ENCODE peak calls at places on chromosomes 6 and 20, in eight cellular contexts. L, K, I, C, B, Z, V and T are unnamed samples.

GRCh38 chr6:97915537-97915936 is 632.5 kb upstream of the MMS22L start:
- DNase-seq in L (no peak), K (no peak), I (no peak), C (no peak), B (no peak), Z (no peak), V (no peak), T (no peak)

GRCh38 chr6:40932366-40932765 is 106.7 kb downstream of the UNC5CL start:
- DNase-seq in L (no peak), K (no peak), I (no peak), C (no peak), B (no peak), Z (no peak), V (no peak), T (no peak)

GRCh38 chr20:25376886-25377285 is 13.7 kb downstream of the ABHD12 start:
- DNase-seq in L (no peak), K (no peak), I (no peak), C (no peak), B (no peak), Z (no peak), V (no peak), T (no peak)

GRCh38 chr20:2332711-2333110 is 36.9 kb downstream of the TGM3 start:
- DNase-seq in L (peak), K (no peak), I (no peak), C (peak), B (no peak), Z (no peak), V (no peak), T (no peak)

GRCh38 chr6:82205793-82206425 is 41.6 kb downstream of the IBTK start:
- DNase-seq in L (no peak), K (no peak), I (no peak), C (no peak), B (peak), Z (peak), V (no peak), T (no peak)

GRCh38 chr6:22943331-22943730 is 374.0 kb downstream of the HDGFL1 start:
- DNase-seq in L (no peak), K (no peak), I (no peak), C (no peak), B (no peak), Z (no peak), V (no peak), T (no peak)

GRCh38 chr20:62461157-62461556 is 14.6 kb downstream of the GATA5 start:
- DNase-seq in L (no peak), K (no peak), I (no peak), C (no peak), B (no peak), Z (no peak), V (no peak), T (no peak)

GRCh38 chr6:19837511-19838441 is 606 bp downstream of the ID4 start:
- DNase-seq in L (peak), K (peak), I (peak), C (peak), B (peak), Z (peak), V (no peak), T (no peak)

GRCh38 chr6:1825277-1825676 is 215.6 kb downstream of the FOXC1 start:
- DNase-seq in L (no peak), K (no peak), I (no peak), C (no peak), B (no peak), Z (no peak), V (no peak), T (no peak)

GRCh38 chr6:36724514-36725385 is 27.1 kb downstream of the RAB44 start:
- DNase-seq in L (no peak), K (peak), I (peak), C (peak), B (peak), Z (peak), V (peak), T (no peak)

GRCh38 chr6:114096553-114097172 is 125.7 kb upstream of the HDAC2 start:
- DNase-seq in L (no peak), K (no peak), I (peak), C (no peak), B (peak), Z (peak), V (no peak), T (no peak)

GRCh38 chr6:129050086-129050485 is 167.1 kb downstream of the LAMA2 start:
- DNase-seq in L (no peak), K (no peak), I (no peak), C (no peak), B (no peak), Z (no peak), V (no peak), T (no peak)

GRCh38 chr6:18488526-18489270 is 101.5 kb downstream of the RNF144B start:
- DNase-seq in L (no peak), K (no peak), I (no peak), C (no peak), B (no peak), Z (no peak), V (no peak), T (no peak)

GRCh38 chr20:23584434-23585199 is 16.3 kb upstream of the CST9L start:
- DNase-seq in L (no peak), K (no peak), I (no peak), C (peak), B (no peak), Z (no peak), V (no peak), T (no peak)

GRCh38 chr20:24735263-24735662 is 213.8 kb upstream of the CST7 start:
- DNase-seq in L (peak), K (no peak), I (no peak), C (no peak), B (no peak), Z (peak), V (no peak), T (no peak)

GRCh38 chr6:156406099-156406498 is 371.1 kb upstream of the ARID1B start:
- DNase-seq in L (no peak), K (no peak), I (no peak), C (no peak), B (peak), Z (no peak), V (no peak), T (no peak)

GRCh38 chr6:39765508-39766065 is 26.6 kb upstream of the DAAM2 start:
- DNase-seq in L (no peak), K (no peak), I (no peak), C (no peak), B (no peak), Z (no peak), V (no peak), T (no peak)

GRCh38 chr6:41846666-41847237 is 48.4 kb downstream of the USP49 start:
- DNase-seq in L (no peak), K (no peak), I (peak), C (peak), B (peak), Z (peak), V (peak), T (no peak)

GRCh38 chr6:14791525-14791924 is 454.3 kb upstream of the JARID2 start:
- DNase-seq in L (no peak), K (no peak), I (no peak), C (no peak), B (no peak), Z (peak), V (no peak), T (no peak)

GRCh38 chr20:513429-513828 is 30.2 kb downstream of the CSNK2A1 start:
- DNase-seq in L (no peak), K (no peak), I (no peak), C (no peak), B (no peak), Z (no peak), V (no peak), T (no peak)

GRCh38 chr6:88144637-88145297 is 21.4 kb downstream of the CNR1 start:
- DNase-seq in L (no peak), K (no peak), I (no peak), C (no peak), B (no peak), Z (no peak), V (no peak), T (no peak)

GRCh38 chr6:52284131-52284459 is 447 bp downstream of the MCM3 start:
- DNase-seq in L (no peak), K (peak), I (peak), C (peak), B (peak), Z (no peak), V (no peak), T (no peak)

GRCh38 chr20:48682529-48683385 is 145.0 kb downstream of the PREX1 start:
- DNase-seq in L (peak), K (peak), I (peak), C (peak), B (peak), Z (peak), V (no peak), T (no peak)

GRCh38 chr20:3068986-3069900 is 2.2 kb upstream of the OXT start:
- DNase-seq in L (no peak), K (no peak), I (no peak), C (peak), B (peak), Z (no peak), V (peak), T (no peak)

GRCh38 chr20:642398-643174 is 10.4 kb downstream of the SRXN1 start:
- DNase-seq in L (no peak), K (no peak), I (peak), C (peak), B (peak), Z (no peak), V (no peak), T (no peak)

GRCh38 chr6:79431469-79431868 is 105.8 kb downstream of the LCA5 start:
- DNase-seq in L (no peak), K (no peak), I (peak), C (peak), B (peak), Z (no peak), V (no peak), T (no peak)
- TF ChIP-seq CTCF in L (peak), K (no peak), I (no peak), C (peak), B (peak), Z (peak), V (no peak), T (no peak)

GRCh38 chr20:22437354-22437753 is 147.0 kb downstream of the FOXA2 start:
- DNase-seq in L (no peak), K (no peak), I (no peak), C (no peak), B (no peak), Z (no peak), V (no peak), T (no peak)

GRCh38 chr20:22438346-22438745 is 146.0 kb downstream of the FOXA2 start:
- DNase-seq in L (no peak), K (no peak), I (no peak), C (no peak), B (peak), Z (no peak), V (no peak), T (no peak)

GRCh38 chr20:22442318-22442717 is 142.1 kb downstream of the FOXA2 start:
- DNase-seq in L (no peak), K (no peak), I (no peak), C (no peak), B (no peak), Z (no peak), V (no peak), T (no peak)

GRCh38 chr20:22438926-22439325 is 145.4 kb downstream of the FOXA2 start:
- DNase-seq in L (no peak), K (no peak), I (no peak), C (no peak), B (peak), Z (no peak), V (no peak), T (no peak)
- TF ChIP-seq CTCF in L (peak), K (no peak), I (no peak), C (peak), B (peak), Z (peak), V (no peak), T (no peak)

GRCh38 chr6:146542881-146543210 is 787 bp upstream of the RAB32 start:
- DNase-seq in L (no peak), K (no peak), I (no peak), C (no peak), B (no peak), Z (no peak), V (no peak), T (no peak)

GRCh38 chr6:146545608-146546007 is 2.0 kb downstream of the RAB32 start:
- DNase-seq in L (no peak), K (no peak), I (no peak), C (no peak), B (no peak), Z (peak), V (no peak), T (no peak)

GRCh38 chr6:146544783-146545182 is 1.1 kb downstream of the RAB32 start:
- DNase-seq in L (no peak), K (no peak), I (no peak), C (no peak), B (no peak), Z (no peak), V (no peak), T (no peak)

GRCh38 chr6:146543940-146544661 is 468 bp downstream of the RAB32 start:
- DNase-seq in L (no peak), K (peak), I (peak), C (peak), B (peak), Z (peak), V (no peak), T (no peak)

GRCh38 chr6:146543211-146543939 is at the start of gene RAB32:
- DNase-seq in L (peak), K (peak), I (peak), C (peak), B (peak), Z (peak), V (no peak), T (no peak)
- TF ChIP-seq CTCF in L (peak), K (peak), I (peak), C (peak), B (peak), Z (peak), V (no peak), T (no peak)

GRCh38 chr20:59988141-59988540 is 29.9 kb downstream of the CDH26 start:
- DNase-seq in L (no peak), K (peak), I (no peak), C (no peak), B (no peak), Z (no peak), V (no peak), T (no peak)

GRCh38 chr20:59993736-59994484 is 35.7 kb downstream of the CDH26 start:
- DNase-seq in L (no peak), K (no peak), I (no peak), C (peak), B (peak), Z (no peak), V (no peak), T (no peak)

GRCh38 chr20:59994697-59995122 is 36.5 kb downstream of the CDH26 start:
- DNase-seq in L (peak), K (peak), I (peak), C (peak), B (peak), Z (no peak), V (no peak), T (no peak)

GRCh38 chr20:59996112-59996511 is 37.9 kb downstream of the CDH26 start:
- DNase-seq in L (no peak), K (no peak), I (no peak), C (no peak), B (no peak), Z (no peak), V (no peak), T (no peak)

GRCh38 chr20:59992531-59992930 is 34.3 kb downstream of the CDH26 start:
- DNase-seq in L (no peak), K (no peak), I (no peak), C (no peak), B (no peak), Z (no peak), V (no peak), T (no peak)
- TF ChIP-seq CTCF in L (no peak), K (no peak), I (no peak), C (no peak), B (no peak), Z (no peak), V (no peak), T (no peak)

GRCh38 chr20:47253860-47254259 is 102.6 kb downstream of the ZMYND8 start:
- DNase-seq in L (no peak), K (no peak), I (no peak), C (no peak), B (no peak), Z (peak), V (no peak), T (no peak)

GRCh38 chr20:47250360-47250759 is 106.1 kb downstream of the ZMYND8 start:
- DNase-seq in L (no peak), K (no peak), I (no peak), C (no peak), B (no peak), Z (no peak), V (no peak), T (no peak)

GRCh38 chr20:47249913-47250312 is 106.6 kb downstream of the ZMYND8 start:
- DNase-seq in L (no peak), K (no peak), I (no peak), C (no peak), B (no peak), Z (no peak), V (no peak), T (no peak)

GRCh38 chr20:47251154-47252020 is 105.1 kb downstream of the ZMYND8 start:
- DNase-seq in L (no peak), K (no peak), I (no peak), C (no peak), B (no peak), Z (no peak), V (no peak), T (no peak)

GRCh38 chr20:47252879-47253307 is 103.6 kb downstream of the ZMYND8 start:
- DNase-seq in L (no peak), K (no peak), I (no peak), C (no peak), B (no peak), Z (peak), V (no peak), T (no peak)
- TF ChIP-seq CTCF in L (no peak), K (no peak), I (no peak), C (no peak), B (no peak), Z (no peak), V (no peak), T (no peak)

GRCh38 chr6:57193177-57193576 is 21.1 kb downstream of the BAG2 start:
- DNase-seq in L (no peak), K (no peak), I (no peak), C (no peak), B (no peak), Z (peak), V (no peak), T (no peak)

GRCh38 chr6:57195457-57195856 is 23.3 kb downstream of the BAG2 start:
- DNase-seq in L (no peak), K (no peak), I (no peak), C (no peak), B (no peak), Z (no peak), V (no peak), T (no peak)

GRCh38 chr6:57190140-57190539 is 18.0 kb downstream of the BAG2 start:
- DNase-seq in L (no peak), K (no peak), I (no peak), C (no peak), B (no peak), Z (peak), V (no peak), T (no peak)
- TF ChIP-seq CTCF in L (peak), K (peak), I (no peak), C (no peak), B (peak), Z (peak), V (peak), T (no peak)

GRCh38 chr6:155248021-155249001 is 15.5 kb upstream of the CLDN20 start:
- DNase-seq in L (peak), K (peak), I (peak), C (peak), B (peak), Z (peak), V (no peak), T (no peak)
- TF ChIP-seq CTCF in L (peak), K (peak), I (peak), C (peak), B (peak), Z (peak), V (no peak), T (no peak)

DNA sequence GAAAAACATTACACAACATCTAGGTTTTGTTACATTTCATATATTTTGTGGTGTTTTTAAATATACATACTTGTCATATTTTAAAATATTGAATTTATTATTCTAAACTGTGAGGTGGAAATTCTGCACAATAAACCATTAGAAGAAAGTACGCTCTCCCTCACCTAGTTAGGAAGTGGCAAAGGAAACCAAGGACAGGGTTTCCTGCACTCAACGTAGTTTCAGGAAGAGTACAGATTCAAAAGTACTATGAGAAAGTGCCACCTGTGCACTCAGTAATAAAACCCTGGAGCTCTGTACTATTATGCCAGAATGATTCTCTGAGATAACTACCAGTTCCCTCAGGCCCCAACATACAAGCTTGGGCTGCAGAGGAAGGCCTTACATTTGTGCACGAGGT is 54.6 kb upstream of the MRAP2 start:
- DNase-seq in L (no peak), K (no peak), I (no peak), C (no peak), B (no peak), Z (no peak), V (no peak), T (no peak)
- TF ChIP-seq CTCF in L (no peak), K (no peak), I (no peak), C (no peak), B (no peak), Z (no peak), V (no peak), T (no peak)

GRCh38 chr6:34412054-34412453 is 13.8 kb downstream of the RPS10 start:
- DNase-seq in L (no peak), K (no peak), I (no peak), C (no peak), B (no peak), Z (no peak), V (no peak), T (no peak)

GRCh38 chr6:34418367-34418766 is 7.5 kb downstream of the RPS10 start:
- DNase-seq in L (no peak), K (no peak), I (no peak), C (no peak), B (no peak), Z (no peak), V (no peak), T (no peak)

GRCh38 chr6:34412643-34413214 is 13.1 kb downstream of the RPS10 start:
- DNase-seq in L (no peak), K (no peak), I (no peak), C (no peak), B (no peak), Z (no peak), V (no peak), T (no peak)

GRCh38 chr6:34416877-34417371 is 8.9 kb downstream of the RPS10 start:
- DNase-seq in L (no peak), K (no peak), I (no peak), C (no peak), B (no peak), Z (no peak), V (no peak), T (no peak)

GRCh38 chr6:34414999-34415858 is 10.6 kb downstream of the RPS10 start:
- DNase-seq in L (no peak), K (no peak), I (no peak), C (no peak), B (no peak), Z (peak), V (no peak), T (no peak)
- TF ChIP-seq CTCF in L (peak), K (peak), I (peak), C (peak), B (peak), Z (peak), V (peak), T (no peak)

DNA sequence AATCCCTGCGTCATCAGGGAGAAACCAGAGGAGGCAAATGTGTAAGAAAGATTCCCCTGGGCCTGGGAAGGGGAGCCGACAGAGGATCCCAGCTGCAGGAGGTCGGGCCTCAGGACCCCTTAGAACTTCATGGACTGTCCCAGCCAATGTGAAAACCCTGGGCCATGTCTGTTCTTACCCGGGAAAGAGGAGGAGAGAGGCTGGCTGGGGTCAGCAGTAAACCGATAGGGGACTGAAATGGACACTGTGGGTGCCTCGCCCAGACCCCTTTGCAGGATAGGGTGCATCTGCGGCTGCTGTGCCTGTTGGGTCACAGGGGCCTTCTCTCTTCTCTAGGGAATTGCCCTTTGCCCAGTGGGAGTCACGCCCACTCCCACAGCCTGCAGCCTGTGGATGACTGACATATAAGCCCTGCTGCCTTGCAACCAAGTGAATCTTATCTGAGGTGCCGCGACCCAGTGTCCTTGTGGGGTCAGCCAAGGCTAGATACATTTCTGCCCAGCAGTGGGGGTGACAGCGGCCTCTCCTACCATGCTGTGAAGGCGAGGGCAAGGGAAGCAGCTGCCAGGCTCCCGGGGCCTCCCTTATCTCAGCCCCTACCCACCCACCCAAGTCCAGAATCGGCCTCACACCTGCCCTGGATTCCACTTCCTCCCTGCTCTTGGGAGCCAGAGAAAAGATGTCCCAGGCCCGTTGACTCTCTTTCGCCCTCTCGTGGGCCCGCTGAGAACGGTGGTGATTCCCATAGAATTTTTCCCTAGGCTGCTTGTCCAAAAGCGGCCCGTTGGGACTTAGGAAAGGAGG is 76.2 kb upstream of the RNF24 start:
- DNase-seq in L (peak), K (peak), I (peak), C (peak), B (peak), Z (peak), V (peak), T (no peak)
- TF ChIP-seq CTCF in L (peak), K (peak), I (peak), C (peak), B (peak), Z (peak), V (peak), T (no peak)